ENCODE peak calls at places on chromosomes 6 and 20, in eight cellular contexts. O, Y, W, D, U, F, J and X are unnamed samples. For H3K27me3 and H3K4me1, the result is how much of the 10 kb centered on the place peaks cover.

GRCh38 chr20:61954276-61955021 is 111.2 kb downstream of the TAF4 start:
- DNase-seq in D (no peak), J (no peak), Y (peak), O (no peak), F (no peak), U (peak), W (no peak), X (no peak)

GRCh38 chr6:74091133-74091793 is 395.3 kb downstream of the CD109 start:
- DNase-seq in F (no peak), D (no peak), U (no peak), O (no peak), Y (peak), J (no peak), W (no peak), X (no peak)

GRCh38 chr6:149217466-149217888 is 100.0 kb upstream of the TAB2 start:
- DNase-seq in F (no peak), J (no peak), O (no peak), W (no peak), U (no peak), D (no peak), Y (no peak), X (no peak)

GRCh38 chr20:13800728-13801134 is 15.9 kb downstream of the NDUFAF5 start:
- DNase-seq in F (no peak), Y (peak), U (no peak), J (peak), W (peak), O (no peak), D (peak), X (peak)

GRCh38 chr6:79668381-79668780 is 37.3 kb downstream of the SH3BGRL2 start:
- DNase-seq in D (no peak), F (no peak), O (no peak), J (peak), Y (no peak), U (no peak), W (no peak), X (no peak)

GRCh38 chr6:55678330-55679224 is 99.6 kb upstream of the HMGCLL1 start:
- DNase-seq in U (no peak), Y (no peak), F (no peak), O (no peak), W (no peak), D (no peak), J (no peak), X (no peak)

GRCh38 chr6:89254569-89254968 is 37.4 kb upstream of the GABRR1 start:
- DNase-seq in W (no peak), U (no peak), D (no peak), O (no peak), J (no peak), Y (no peak), F (no peak), X (no peak)

GRCh38 chr6:105902401-105903031 is 183.6 kb upstream of the PRDM1 start:
- DNase-seq in Y (no peak), D (no peak), U (no peak), O (no peak), F (no peak), W (no peak), J (no peak), X (peak)

GRCh38 chr6:34475167-34476047 is 9.5 kb downstream of the PACSIN1 start:
- DNase-seq in F (no peak), J (no peak), O (no peak), U (no peak), Y (no peak), D (no peak), W (no peak), X (no peak)

GRCh38 chr6:107917468-107918375 is 40.3 kb downstream of the SEC63 start:
- DNase-seq in F (no peak), Y (no peak), U (no peak), J (no peak), O (peak), W (no peak), D (no peak), X (no peak)

GRCh38 chr20:49286689-49287551 is 9.1 kb upstream of the ZNFX1 start:
- DNase-seq in Y (no peak), O (no peak), W (no peak), D (no peak), F (no peak), U (no peak), J (peak), X (no peak)

GRCh38 chr6:160101262-160102205 is 20.1 kb upstream of the SLC22A1 start:
- DNase-seq in W (no peak), J (no peak), O (no peak), F (peak), D (no peak), U (no peak), Y (no peak), X (no peak)

GRCh38 chr6:6788394-6789020 is 200.0 kb downstream of the LY86 start:
- DNase-seq in D (peak), W (no peak), O (no peak), U (peak), J (peak), Y (no peak), F (no peak), X (no peak)

GRCh38 chr20:14915356-14915755 is 577.9 kb upstream of the FLRT3 start:
- DNase-seq in J (no peak), O (no peak), F (peak), Y (peak), D (peak), U (no peak), W (no peak), X (no peak)

GRCh38 chr6:166127624-166128472 is 39.8 kb downstream of the TBXT start:
- DNase-seq in J (no peak), F (peak), O (no peak), U (no peak), Y (no peak), D (no peak), W (no peak), X (no peak)

GRCh38 chr6:116267879-116268588 is 11.7 kb downstream of the TSPYL1 start:
- DNase-seq in J (no peak), Y (no peak), O (no peak), W (no peak), U (no peak), D (no peak), F (no peak), X (no peak)

GRCh38 chr6:52514514-52514913 is 62.3 kb downstream of the TRAM2 start:
- DNase-seq in Y (peak), O (no peak), F (no peak), J (no peak), W (peak), U (no peak), D (no peak), X (no peak)

GRCh38 chr6:56399672-56400263 is 152.4 kb upstream of the COL21A1 start:
- DNase-seq in O (no peak), D (no peak), W (no peak), J (no peak), U (no peak), F (no peak), Y (no peak), X (no peak)

GRCh38 chr6:42702200-42702599 is 20.2 kb downstream of the PRPH2 start:
- DNase-seq in F (no peak), W (no peak), J (no peak), O (no peak), Y (no peak), D (no peak), U (no peak), X (no peak)

GRCh38 chr6:130896249-130896648 is 69.0 kb downstream of the SMLR1 start:
- DNase-seq in U (no peak), W (no peak), O (no peak), Y (no peak), D (no peak), J (no peak), F (no peak), X (no peak)

GRCh38 chr20:41587956-41588355 is 30.2 kb downstream of the CHD6 start:
- DNase-seq in Y (no peak), W (no peak), J (no peak), F (no peak), D (no peak), O (no peak), U (no peak), X (no peak)

GRCh38 chr6:27494103-27494502 is 21.2 kb upstream of the ZNF184 start:
- DNase-seq in O (no peak), W (no peak), U (no peak), D (no peak), J (no peak), F (no peak), Y (no peak), X (no peak)

GRCh38 chr20:50110141-50111047 is 2.6 kb downstream of the UBE2V1 start:
- DNase-seq in U (no peak), Y (no peak), J (peak), F (no peak), W (no peak), O (peak), D (peak), X (no peak)

GRCh38 chr6:53725791-53726575 is 60.4 kb upstream of the KLHL31 start:
- DNase-seq in W (peak), J (peak), D (peak), Y (peak), F (peak), U (peak), O (no peak), X (no peak)

GRCh38 chr20:53829706-53830521 is 236.3 kb upstream of the ZNF217 start:
- DNase-seq in Y (no peak), D (no peak), J (peak), F (no peak), U (no peak), O (no peak), W (no peak), X (no peak)

GRCh38 chr6:43807228-43808061 is 37.4 kb downstream of the VEGFA start:
- DNase-seq in J (no peak), Y (no peak), O (no peak), D (no peak), U (no peak), F (no peak), W (no peak), X (no peak)

GRCh38 chr6:166640342-166641043 is 13.4 kb upstream of the RPS6KA2 start:
- DNase-seq in W (no peak), D (peak), Y (no peak), O (no peak), J (no peak), U (no peak), F (peak), X (no peak)

GRCh38 chr6:65745614-65746013 is 38.6 kb upstream of the EYS start:
- DNase-seq in O (no peak), Y (no peak), F (no peak), J (no peak), W (no peak), D (no peak), U (no peak), X (no peak)

GRCh38 chr20:62764156-62764935 is 31.9 kb upstream of the MRGBP start:
- DNase-seq in D (no peak), W (no peak), Y (no peak), F (peak), J (no peak), U (no peak), O (no peak), X (no peak)

GRCh38 chr6:47168176-47168575 is 126.0 kb upstream of the ADGRF1 start:
- DNase-seq in W (peak), U (no peak), F (no peak), Y (no peak), J (peak), O (no peak), D (peak), X (peak)

GRCh38 chr6:150600302-150601017 is 775 bp downstream of the PLEKHG1 start:
- DNase-seq in U (peak), J (peak), Y (peak), O (no peak), W (peak), F (peak), D (peak), X (no peak)
- H3K27me3 ChIP-seq in U (under half), J (under half), Y (under half), O (under half), W (under half), F (under half), D (under half), X (under half)

GRCh38 chr20:31708839-31709534 is 13.7 kb downstream of the BCL2L1 start:
- DNase-seq in U (no peak), W (no peak), Y (peak), F (peak), O (no peak), J (no peak), D (peak), X (no peak)

GRCh38 chr20:31711416-31712111 is 11.1 kb downstream of the BCL2L1 start:
- DNase-seq in F (no peak), D (no peak), U (no peak), O (no peak), W (no peak), Y (no peak), J (no peak), X (no peak)

GRCh38 chr20:31707994-31708744 is 14.5 kb downstream of the BCL2L1 start:
- DNase-seq in Y (peak), W (peak), J (peak), O (no peak), F (no peak), U (peak), D (peak), X (no peak)

GRCh38 chr20:31710423-31711250 is 12.0 kb downstream of the BCL2L1 start:
- DNase-seq in F (no peak), O (no peak), U (no peak), J (no peak), D (peak), Y (peak), W (no peak), X (no peak)

GRCh38 chr20:31709939-31710338 is 12.7 kb downstream of the BCL2L1 start:
- DNase-seq in D (no peak), Y (peak), U (no peak), O (no peak), W (no peak), F (no peak), J (no peak), X (no peak)
- H3K4me1 ChIP-seq in D (half or more), Y (under half), U (under half), O (under half), W (half or more), F (half or more), J (half or more), X (half or more)

DNA sequence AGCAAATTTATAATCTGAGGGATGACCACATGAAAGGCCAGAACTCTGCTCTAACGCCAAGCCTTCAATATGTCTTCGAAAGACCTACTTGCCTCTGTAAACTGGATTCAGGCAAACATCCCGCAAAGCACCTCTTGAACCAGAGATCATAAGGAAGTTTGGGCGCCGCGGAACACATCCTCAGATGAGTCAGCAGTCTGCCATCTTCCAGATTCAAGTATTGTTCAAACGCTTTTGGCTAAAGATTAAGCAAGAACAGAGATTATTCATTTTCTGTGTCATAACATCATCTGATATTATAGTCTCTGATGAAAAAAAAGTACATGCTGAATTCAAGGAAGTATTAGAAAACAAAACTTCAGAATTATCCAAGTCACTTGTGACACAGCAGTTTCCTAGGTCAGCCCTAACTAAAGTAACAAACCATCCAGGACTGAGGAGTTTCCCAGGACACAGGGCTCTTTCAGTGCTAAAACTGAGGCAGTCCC is 20.8 kb downstream of the TBC1D7 start:
- DNase-seq in O (no peak), D (no peak), U (peak), Y (no peak), W (no peak), F (no peak), J (no peak), X (peak)
- TF ChIP-seq EP300 in O (no peak), D (no peak), U (no peak), Y (no peak), W (peak), F (no peak), J (no peak), X (no peak)

DNA sequence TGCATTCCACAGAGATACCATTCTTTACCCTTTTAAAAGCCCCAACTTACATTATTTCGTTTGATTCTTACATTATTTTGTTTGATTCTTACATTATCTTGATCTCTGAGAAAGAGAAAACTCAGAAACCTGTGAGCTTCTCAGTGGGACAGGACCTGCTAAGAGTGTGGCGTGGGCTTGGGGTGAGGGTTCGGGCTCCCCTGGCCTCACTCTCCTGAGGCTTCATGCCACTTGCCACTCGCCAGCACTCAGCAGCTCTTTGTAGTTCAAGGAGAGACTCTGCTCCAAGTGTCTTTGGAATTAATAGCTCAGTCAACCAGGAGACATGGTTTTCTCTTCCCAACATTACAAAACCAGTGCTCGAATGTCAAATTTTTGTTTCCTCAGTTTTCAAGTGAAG is 132.4 kb upstream of the RGS17 start:
- DNase-seq in F (no peak), W (no peak), J (no peak), D (no peak), Y (no peak), U (no peak), O (no peak), X (no peak)
- H3K27me3 ChIP-seq in F (under half), W (under half), J (under half), D (under half), Y (under half), U (under half), O (under half), X (under half)

GRCh38 chr6:137850137-137850714 is 16.8 kb upstream of the TNFAIP3 start:
- DNase-seq in U (no peak), J (no peak), D (no peak), Y (no peak), W (no peak), F (no peak), O (no peak), X (no peak)

GRCh38 chr6:137849076-137849708 is 17.9 kb upstream of the TNFAIP3 start:
- DNase-seq in D (no peak), O (no peak), Y (no peak), F (no peak), J (no peak), W (no peak), U (no peak), X (no peak)

GRCh38 chr6:137849709-137850093 is 17.4 kb upstream of the TNFAIP3 start:
- DNase-seq in J (no peak), D (no peak), W (no peak), Y (no peak), F (no peak), O (no peak), U (no peak), X (no peak)

GRCh38 chr6:137847748-137848147 is 19.3 kb upstream of the TNFAIP3 start:
- DNase-seq in J (no peak), Y (no peak), W (no peak), U (no peak), O (no peak), D (no peak), F (no peak), X (no peak)

DNA sequence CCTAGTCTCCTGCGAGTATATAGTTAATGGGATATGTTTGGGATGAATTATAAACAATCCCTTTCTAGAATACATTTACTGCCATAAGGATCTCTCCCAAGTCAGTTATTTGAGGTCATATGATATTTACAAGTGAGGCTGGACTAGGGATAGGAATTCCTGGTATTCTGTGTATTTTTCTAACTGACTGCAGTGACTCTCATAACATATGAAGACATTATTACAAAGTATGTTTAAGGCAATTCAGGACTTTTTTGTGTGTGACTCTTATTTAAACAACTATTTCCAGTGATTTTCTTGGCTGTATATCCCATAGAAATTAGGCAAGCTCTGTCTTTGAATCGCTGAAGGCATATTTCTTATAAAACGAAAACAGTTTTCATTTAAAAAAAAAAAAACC is 18.4 kb upstream of the TNFAIP3 start:
- DNase-seq in Y (no peak), O (no peak), J (no peak), D (no peak), W (no peak), F (no peak), U (no peak), X (no peak)
- H3K4me1 ChIP-seq in Y (under half), O (under half), J (under half), D (under half), W (under half), F (under half), U (under half), X (under half)